ENCODE peak calls at places on chromosome 20, in eight cellular contexts. Y is heart right ventricle, A is brain microvascular endothelial cell, H is pancreas, S is PC-3, G is heart left ventricle, J is mucosa of descending colon, B is astrocyte. K is an unnamed sample.
A peak's percentile ranks its signal among the peaks of the same experiment; 100 is the strongest.

GRCh38 chr20:58481541-58482021 is 33.6 kb downstream of the APCDD1L start:
- DNase-seq in Y (peak; percentile 36), A (peak; percentile 6), H (no peak), S (peak; percentile 86), G (no peak), J (peak; percentile 61), B (no peak), K (no peak)

GRCh38 chr20:38920411-38920810 is 5.8 kb upstream of the FAM83D start:
- DNase-seq in Y (no peak), A (no peak), H (no peak), S (no peak), G (no peak), J (no peak), B (no peak), K (no peak)

GRCh38 chr20:11792229-11792953 is 125.3 kb upstream of the BTBD3 start:
- DNase-seq in Y (no peak), A (no peak), H (no peak), S (peak; percentile 58), G (no peak), J (no peak), B (no peak), K (no peak)

GRCh38 chr20:60718743-60719142 is 533.3 kb upstream of the CDH4 start:
- DNase-seq in Y (no peak), A (no peak), H (no peak), S (no peak), G (no peak), J (no peak), B (no peak), K (no peak)

GRCh38 chr20:568097-568864 is 24.7 kb upstream of the CSNK2A1 start:
- DNase-seq in Y (peak; percentile 74), A (no peak), H (no peak), S (no peak), G (peak; percentile 76), J (no peak), B (no peak), K (no peak)

GRCh38 chr20:23441850-23442313 is 2.4 kb downstream of the CSTL1 start:
- DNase-seq in Y (peak; percentile 72), A (peak; percentile 74), H (no peak), S (peak; percentile 94), G (peak; percentile 62), J (peak; percentile 52), B (peak; percentile 32), K (peak; percentile 19)

GRCh38 chr20:32440069-32440757 is 82.1 kb downstream of the ASXL1 start:
- DNase-seq in Y (no peak), A (no peak), H (no peak), S (no peak), G (no peak), J (no peak), B (no peak), K (no peak)

GRCh38 chr20:59151820-59152219 is 11.8 kb upstream of the ZNF831 start:
- DNase-seq in Y (no peak), A (no peak), H (no peak), S (no peak), G (no peak), J (no peak), B (no peak), K (no peak)

GRCh38 chr20:56628873-56629463 is at the start of gene TFAP2C:
- DNase-seq in Y (peak; percentile 38), A (peak; percentile 29), H (peak; percentile 84), S (peak; percentile 98), G (peak; percentile 37), J (peak; percentile 90), B (no peak), K (no peak)

GRCh38 chr20:9609892-9610502 is 95.6 kb downstream of the LAMP5 start:
- DNase-seq in Y (peak; percentile 55), A (peak; percentile 70), H (no peak), S (peak; percentile 94), G (peak; percentile 43), J (no peak), B (peak; percentile 32), K (peak; percentile 18)

GRCh38 chr20:11766961-11767360 is 150.7 kb upstream of the BTBD3 start:
- DNase-seq in Y (no peak), A (no peak), H (no peak), S (peak; percentile 43), G (no peak), J (no peak), B (peak; percentile 70), K (no peak)

GRCh38 chr20:41598719-41599118 is 19.5 kb downstream of the CHD6 start:
- DNase-seq in Y (no peak), A (no peak), H (no peak), S (no peak), G (no peak), J (no peak), B (no peak), K (no peak)

GRCh38 chr20:32737371-32738223 is 5.7 kb downstream of the COMMD7 start:
- DNase-seq in Y (no peak), A (peak; percentile 66), H (no peak), S (peak; percentile 26), G (no peak), J (no peak), B (peak; percentile 90), K (peak; percentile 60)

GRCh38 chr20:62608218-62608565 is 34.1 kb upstream of the SLCO4A1 start:
- DNase-seq in Y (no peak), A (no peak), H (peak; percentile 61), S (no peak), G (no peak), J (no peak), B (no peak), K (no peak)

GRCh38 chr20:34998331-34998950 is 42.8 kb downstream of the MYH7B start:
- DNase-seq in Y (no peak), A (no peak), H (peak; percentile 64), S (no peak), G (no peak), J (no peak), B (no peak), K (no peak)

GRCh38 chr20:11035211-11035610 is 361.4 kb upstream of the JAG1 start:
- DNase-seq in Y (no peak), A (no peak), H (no peak), S (no peak), G (no peak), J (no peak), B (peak; percentile 2), K (no peak)

GRCh38 chr20:38650010-38650409 is 48.4 kb downstream of the ARHGAP40 start:
- DNase-seq in Y (no peak), A (no peak), H (no peak), S (no peak), G (no peak), J (no peak), B (no peak), K (no peak)

DNA sequence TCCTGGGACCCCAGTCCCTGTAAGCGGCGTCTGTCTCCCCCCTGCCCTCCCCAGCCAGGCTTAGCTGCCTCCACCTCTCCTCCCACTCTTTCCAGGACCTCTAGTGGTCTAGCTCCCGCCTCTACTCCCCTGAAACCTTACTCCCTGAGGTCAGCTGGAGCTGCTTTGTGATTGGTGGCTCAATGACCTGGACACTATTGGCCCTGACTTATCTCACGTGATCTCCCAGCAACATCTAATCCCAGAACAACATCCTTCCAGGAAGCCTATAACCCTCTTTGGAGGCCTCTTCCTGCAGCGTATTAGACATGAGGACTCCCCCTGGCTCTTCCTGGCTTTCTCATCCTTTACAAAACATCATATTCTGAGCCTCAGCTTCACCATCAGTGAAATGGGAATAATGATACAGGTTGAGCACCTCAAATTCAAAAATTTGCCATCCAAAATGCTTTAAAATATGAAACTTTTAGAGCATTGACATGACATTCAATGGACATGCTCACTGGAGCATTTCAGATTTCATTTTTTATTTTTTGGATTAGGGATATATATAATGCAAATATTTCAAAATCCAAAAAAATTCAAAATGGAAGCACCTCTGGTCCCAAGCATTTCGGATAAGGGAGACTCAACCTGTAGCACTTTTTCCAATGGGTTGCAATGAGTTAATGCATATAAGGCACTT is 16.3 kb upstream of the SRC start:
- DNase-seq in Y (no peak), A (no peak), H (no peak), S (no peak), G (no peak), J (no peak), B (no peak), K (no peak)
- TF ChIP-seq CTCF in Y (no peak), A (no peak), H (no peak), S (no peak), G (no peak), J (no peak), B (no peak), K (no peak)

DNA sequence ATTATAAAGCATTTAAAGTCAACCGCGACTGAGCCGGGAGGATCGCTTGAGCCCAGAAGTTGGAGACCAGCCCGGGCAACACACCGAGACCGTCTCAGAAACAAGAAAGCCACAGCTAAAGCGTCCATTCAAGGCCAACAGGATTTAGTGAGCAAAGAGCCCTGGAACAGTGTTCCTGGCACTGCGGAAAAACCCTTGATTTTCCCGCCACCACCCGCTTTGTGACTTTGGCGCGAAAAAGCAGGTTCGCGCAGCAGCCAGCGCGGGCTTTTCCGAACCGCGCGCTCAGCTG is 669 bp downstream of the PCNA start:
- DNase-seq in Y (no peak), A (no peak), H (no peak), S (no peak), G (no peak), J (no peak), B (no peak), K (no peak)
- H3K36me3 ChIP-seq in Y (peaks cover 5% of the 10 kb centered on the region), A (peaks cover 24% of the 10 kb centered on the region), H (no peaks in the 10 kb centered on the region), S (peaks cover 48% of the 10 kb centered on the region), G (no peaks in the 10 kb centered on the region), J (no peaks in the 10 kb centered on the region), B (peaks cover 29% of the 10 kb centered on the region), K (peaks cover 4% of the 10 kb centered on the region)

GRCh38 chr20:18497603-18498002 is 578 bp upstream of the RBBP9 start:
- DNase-seq in Y (no peak), A (no peak), H (no peak), S (no peak), G (no peak), J (no peak), B (no peak), K (no peak)
- H3K4me3 ChIP-seq in Y (peak overlapping the region; percentile 80), A (no peak overlapping the region), H (no peak overlapping the region), S (peak overlapping the region; percentile 92), G (no peak overlapping the region), J (no peak overlapping the region), B (no peak overlapping the region), K (no peak overlapping the region)

DNA sequence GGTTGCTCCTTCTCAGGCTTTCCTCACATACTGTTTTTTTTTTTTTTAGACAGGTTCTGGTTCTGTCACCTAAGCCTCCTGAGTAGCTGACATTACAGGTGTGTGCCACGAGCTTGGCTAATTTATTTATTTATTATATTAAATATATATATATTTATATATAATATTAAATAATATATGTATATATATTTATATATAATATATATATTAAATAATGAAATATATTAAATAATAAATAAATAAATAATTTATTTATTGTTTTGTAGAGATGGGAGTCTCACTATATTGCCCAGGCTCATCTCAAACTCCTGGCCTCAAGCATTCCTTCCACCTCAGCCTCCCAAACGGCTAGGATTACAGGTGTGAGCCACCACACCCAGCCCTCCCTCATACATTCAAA is 28.3 kb upstream of the SLC9A8 start:
- DNase-seq in Y (no peak), A (no peak), H (no peak), S (no peak), G (no peak), J (no peak), B (no peak), K (no peak)
- TF ChIP-seq CTCF in Y (no peak), A (no peak), H (no peak), S (no peak), G (no peak), J (no peak), B (no peak), K (no peak)